ENCODE peak calls at places on chromosomes 4 and X, in seven cellular contexts. E is HepG2, Q is endodermal cell, W is IMR-90, H is fibroblast of lung, C is neural progenitor cell, P is mammary epithelial cell. R is an unnamed sample. For H3K27me3, the result is how much of the 10 kb centered on the place peaks cover.

GRCh38 chr4:124178449-124179021 is 534.0 kb downstream of the ANKRD50 start:
- DNase-seq in P (peak), C (no peak), W (peak), E (no peak), Q (no peak), H (peak), R (no peak)

GRCh38 chrX:37380920-37381319 is 31.8 kb downstream of the PRRG1 start:
- DNase-seq in Q (no peak), P (peak), E (peak), H (peak), C (no peak), W (peak), R (peak)

GRCh38 chr4:151173751-151174325 is 74.4 kb downstream of the RPS3A start:
- DNase-seq in W (peak), E (no peak), H (peak), Q (no peak), P (no peak), C (no peak), R (no peak)

GRCh38 chr4:2793578-2793919 is 664 bp downstream of the SH3BP2 start:
- DNase-seq in W (peak), Q (peak), H (peak), E (no peak), P (no peak), C (peak), R (peak)

GRCh38 chrX:150507251-150507856 is 61.1 kb upstream of the MTM1 start:
- DNase-seq in P (no peak), W (no peak), H (peak), Q (peak), E (no peak), C (peak), R (peak)

GRCh38 chrX:70026851-70027200 is 22.9 kb downstream of the AWAT2 start:
- DNase-seq in H (no peak), E (no peak), W (no peak), C (no peak), Q (no peak), P (no peak), R (no peak)

GRCh38 chr4:174365018-174365587 is 81.4 kb downstream of the CEP44 start:
- DNase-seq in Q (no peak), W (peak), P (no peak), C (peak), E (peak), H (peak), R (no peak)

GRCh38 chr4:80006935-80007744 is 65.9 kb downstream of the ANTXR2 start:
- DNase-seq in Q (no peak), C (no peak), E (peak), W (peak), H (peak), P (no peak), R (no peak)

GRCh38 chrX:53729756-53730155 is 43.2 kb upstream of the HUWE1 start:
- DNase-seq in C (no peak), Q (no peak), P (no peak), W (no peak), H (no peak), E (no peak), R (no peak)

GRCh38 chr4:151698213-151698612 is 62.6 kb downstream of the GATB start:
- DNase-seq in H (no peak), P (no peak), C (no peak), W (no peak), E (no peak), Q (no peak), R (no peak)

GRCh38 chr4:111905511-111905910 is 239.7 kb upstream of the FAM241A start:
- DNase-seq in H (no peak), E (no peak), C (no peak), W (no peak), Q (no peak), P (no peak), R (no peak)

GRCh38 chrX:9285342-9285771 is 179.5 kb upstream of the TBL1X start:
- DNase-seq in E (no peak), H (no peak), W (no peak), P (no peak), C (no peak), Q (no peak), R (no peak)

DNA sequence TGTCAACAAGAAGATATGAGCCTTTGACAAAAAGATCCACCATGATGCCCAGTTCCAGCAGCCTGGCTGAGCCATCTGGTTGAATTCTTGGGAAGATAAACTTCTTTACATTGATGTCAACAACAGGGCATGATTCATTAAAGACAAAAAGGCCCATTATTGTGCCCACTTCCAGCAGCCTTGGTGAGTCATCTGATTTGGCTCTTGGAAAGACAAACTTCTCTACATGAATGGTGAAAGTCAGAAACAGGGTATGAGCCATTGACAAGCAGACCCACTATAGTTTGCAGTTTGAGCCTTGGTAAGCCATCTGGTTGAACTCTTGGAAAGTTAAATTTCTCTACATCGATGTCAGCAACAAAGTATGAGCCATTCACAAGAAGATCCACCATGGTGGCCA is 4.1 kb upstream of the CSF2RA start:
- DNase-seq in E (peak), H (no peak), W (no peak), C (no peak), P (peak), Q (no peak), R (no peak)
- H3K27me3 ChIP-seq in E (under half), H (under half), W (under half), C (under half), P (under half), Q (under half), R (under half)

DNA sequence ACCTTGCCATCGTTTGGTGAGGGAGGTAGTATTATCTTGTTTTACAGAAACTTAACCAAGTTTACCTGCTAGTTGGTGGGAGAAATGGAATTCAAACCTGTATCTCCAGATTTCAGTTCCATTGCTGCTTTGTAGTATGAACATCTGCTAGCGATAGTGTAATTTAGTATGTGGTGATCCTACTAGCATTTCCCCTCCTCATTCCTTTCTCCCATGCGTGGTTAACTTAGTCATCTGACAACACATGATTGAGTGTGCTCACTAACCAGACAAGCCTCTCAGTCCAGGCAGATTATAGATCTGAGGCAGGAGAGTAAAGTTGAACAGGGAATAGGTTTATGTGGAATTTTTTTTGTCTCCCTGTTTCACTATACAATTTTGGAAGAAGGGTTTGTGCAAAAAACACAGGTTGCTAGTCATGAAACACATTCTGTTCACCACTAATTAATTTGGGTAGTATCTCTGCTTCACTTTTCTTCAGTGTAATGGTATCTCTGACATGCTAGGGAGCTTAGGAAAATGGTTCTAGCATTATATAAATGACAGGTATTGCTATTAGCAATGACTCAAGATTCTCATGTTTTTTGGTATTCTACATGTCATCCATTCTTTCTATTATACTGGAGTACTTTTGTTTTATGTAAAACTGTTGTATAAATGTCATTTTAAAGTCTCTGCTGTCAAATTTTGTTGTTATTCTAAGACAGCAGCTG is 21.7 kb downstream of the RBPJ start:
- DNase-seq in P (peak), E (peak), W (peak), C (no peak), H (peak), Q (no peak), R (no peak)
- H3K9ac ChIP-seq in P (peak), E (no peak), W (no peak), C (no peak), H (no peak), Q (no peak), R (no peak)

GRCh38 chrX:115553171-115553570 is 7.8 kb upstream of the PLS3 start:
- DNase-seq in E (no peak), H (no peak), P (no peak), C (peak), W (no peak), Q (no peak), R (no peak)

GRCh38 chrX:115549008-115549407 is 12.0 kb upstream of the PLS3 start:
- DNase-seq in Q (no peak), P (no peak), C (no peak), E (no peak), H (no peak), W (no peak), R (no peak)

DNA sequence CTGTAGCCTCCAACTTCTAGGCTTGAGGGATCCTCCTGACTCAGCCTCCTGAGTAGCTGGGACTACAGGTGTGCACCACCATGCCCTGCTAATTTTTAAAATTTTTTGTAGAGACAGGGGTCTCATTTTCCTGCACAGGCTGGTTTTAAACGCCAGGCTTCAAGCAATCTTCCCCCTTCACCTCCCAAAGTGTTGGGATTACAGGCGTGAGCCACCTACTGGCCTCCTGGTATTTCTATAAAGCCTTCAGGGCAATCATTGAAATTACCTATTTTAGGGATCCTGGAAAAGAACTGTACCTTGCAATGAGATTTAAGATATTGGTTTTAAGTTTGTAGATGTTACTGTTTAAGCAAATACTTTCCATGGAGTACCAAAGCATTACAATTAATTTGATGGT is 13.5 kb upstream of the PLS3 start:
- DNase-seq in C (peak), E (peak), H (no peak), W (no peak), Q (peak), P (no peak), R (no peak)
- TF ChIP-seq CTCF in C (peak), E (peak), H (peak), W (no peak), Q (peak), P (no peak), R (no peak)

DNA sequence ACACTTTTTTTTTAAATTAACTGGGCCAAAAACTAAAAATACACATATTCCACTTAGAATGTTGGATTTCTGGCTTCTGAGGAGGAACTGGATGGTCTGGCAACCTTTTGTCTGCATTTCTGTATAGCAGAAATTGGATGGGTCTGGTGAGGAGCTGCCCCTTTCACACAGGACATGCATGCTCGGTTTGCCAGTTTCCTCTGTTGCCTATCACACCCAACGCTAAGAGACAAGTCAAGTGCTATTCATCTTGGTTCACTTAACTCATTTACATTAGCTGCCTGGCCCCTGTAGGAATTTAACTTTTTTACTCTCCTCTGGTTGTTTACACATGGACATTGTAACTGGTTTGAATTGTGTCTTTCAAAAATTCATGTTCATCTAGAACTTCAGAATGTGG is 195.7 kb downstream of the PACRGL start:
- DNase-seq in H (no peak), Q (no peak), E (no peak), P (no peak), W (no peak), C (no peak), R (no peak)
- H3K27me3 ChIP-seq in H (under half), Q (under half), E (under half), P (under half), W (under half), C (under half), R (under half)

GRCh38 chrX:152896450-152896849 is 1.4 kb upstream of the ZNF185 start:
- DNase-seq in P (no peak), W (no peak), C (no peak), E (no peak), Q (no peak), H (peak), R (no peak)

GRCh38 chrX:152899874-152900719 is 2.2 kb downstream of the ZNF185 start:
- DNase-seq in C (no peak), P (no peak), Q (peak), W (no peak), H (no peak), E (no peak), R (no peak)

GRCh38 chrX:152897216-152898144 is at the start of gene ZNF185:
- DNase-seq in E (no peak), P (no peak), H (peak), W (no peak), Q (peak), C (peak), R (peak)

GRCh38 chrX:152899111-152899873 is 1.4 kb downstream of the ZNF185 start:
- DNase-seq in W (no peak), P (no peak), H (no peak), Q (peak), E (no peak), C (no peak), R (no peak)

DNA sequence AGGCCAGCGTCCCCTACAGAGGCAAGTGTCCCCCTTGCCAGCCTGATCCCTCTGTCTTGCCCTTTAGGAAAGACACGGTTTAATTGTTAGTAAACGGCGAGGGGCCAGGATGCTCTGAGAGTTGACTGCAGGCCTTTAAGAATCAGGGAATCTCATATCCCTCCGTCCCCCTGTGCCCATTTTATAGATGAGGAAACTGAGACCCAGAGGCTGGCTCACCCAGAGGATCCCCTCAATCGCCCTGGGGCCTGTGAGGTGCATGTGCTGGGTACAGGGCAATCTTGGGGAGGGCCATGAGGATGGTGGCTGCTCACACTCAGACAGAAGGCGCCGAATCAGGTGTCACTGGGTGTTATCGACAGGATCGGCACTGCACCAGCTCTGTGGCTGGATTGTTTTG is 575 bp downstream of the ZNF185 start:
- DNase-seq in P (no peak), E (no peak), C (peak), W (no peak), H (no peak), Q (peak), R (no peak)
- H3K9ac ChIP-seq in P (no peak), E (no peak), C (no peak), W (no peak), H (no peak), Q (no peak), R (no peak)

GRCh38 chr4:71772592-71772991 is 11.3 kb downstream of the GC start:
- DNase-seq in E (no peak), Q (no peak), P (no peak), W (no peak), H (no peak), C (no peak), R (no peak)
- TF ChIP-seq CTCF in E (peak), Q (peak), P (peak), W (no peak), H (no peak), C (peak), R (peak)

GRCh38 chr4:1402021-1402515 is 4.2 kb downstream of the NKX1-1 start:
- DNase-seq in E (no peak), C (no peak), Q (peak), H (no peak), W (no peak), P (no peak), R (no peak)
- H3K27me3 ChIP-seq in E (under half), C (half or more), Q (half or more), H (under half), W (half or more), P (half or more), R (half or more)